ENCODE peak calls at places on chromosomes 3 and 15, in nine cellular contexts. L is lung, F is glutamatergic neuron, U is AG09319, X is psoas muscle, I is lower lobe of right lung, P is gastrocnemius medialis, T is lower leg skin, B is AG10803. C is an unnamed sample.

GRCh38 chr15:89051875-89052274 is 36.4 kb upstream of the ABHD2 start:
- DNase-seq in T (peak), P (no peak), U (peak), L (no peak), F (no peak), X (no peak), B (peak), I (no peak), C (no peak)

GRCh38 chr15:50873935-50874353 is 34.5 kb upstream of the AP4E1 start:
- DNase-seq in L (no peak), T (no peak), X (no peak), U (no peak), I (no peak), F (no peak), P (no peak), B (no peak), C (no peak)

GRCh38 chr3:14235003-14235876 is 56.6 kb downstream of the LSM3 start:
- DNase-seq in L (peak), P (no peak), B (no peak), U (no peak), X (no peak), F (no peak), T (peak), I (no peak), C (no peak)

GRCh38 chr3:171282041-171282440 is 178.2 kb downstream of the TNIK start:
- DNase-seq in F (no peak), X (no peak), T (no peak), P (no peak), B (peak), I (no peak), L (no peak), U (peak), C (no peak)

GRCh38 chr15:35702946-35703495 is 157.1 kb upstream of the DPH6 start:
- DNase-seq in T (no peak), B (no peak), I (no peak), U (no peak), F (no peak), P (no peak), X (no peak), L (no peak), C (no peak)

GRCh38 chr3:79521221-79521848 is 246.5 kb downstream of the ROBO1 start:
- DNase-seq in L (no peak), X (no peak), I (no peak), T (no peak), B (peak), P (no peak), F (no peak), U (no peak), C (peak)

GRCh38 chr3:79139395-79140060 is 628.3 kb downstream of the ROBO1 start:
- DNase-seq in L (no peak), X (no peak), I (no peak), B (peak), U (no peak), T (no peak), F (no peak), P (no peak), C (no peak)

GRCh38 chr15:98799991-98800390 is 151.7 kb downstream of the IGF1R start:
- DNase-seq in L (no peak), P (no peak), F (no peak), X (no peak), T (no peak), U (no peak), B (no peak), I (no peak), C (no peak)

GRCh38 chr3:127791221-127791913 is 30.9 kb downstream of the MGLL start:
- DNase-seq in P (peak), F (no peak), I (no peak), L (no peak), U (peak), X (no peak), B (peak), T (peak), C (no peak)

GRCh38 chr3:153221748-153222162 is 59.7 kb downstream of the RAP2B start:
- DNase-seq in I (peak), L (peak), F (no peak), B (peak), X (peak), P (peak), T (peak), U (no peak), C (peak)

GRCh38 chr15:71115567-71116351 is 488 bp downstream of the THSD4 start:
- DNase-seq in P (peak), U (no peak), F (peak), B (peak), I (peak), X (peak), L (peak), T (no peak), C (peak)

GRCh38 chr3:72265250-72265649 is 480.3 kb upstream of the PROK2 start:
- DNase-seq in T (no peak), X (no peak), F (no peak), I (no peak), B (peak), U (no peak), P (no peak), L (no peak), C (no peak)

GRCh38 chr15:90219421-90220141 is 14.2 kb downstream of the CIB1 start:
- DNase-seq in T (no peak), I (peak), F (peak), U (no peak), P (no peak), L (no peak), X (peak), B (no peak), C (peak)

GRCh38 chr3:49903451-49904424 is at the start of gene MST1R:
- DNase-seq in B (no peak), X (peak), P (peak), U (no peak), L (peak), T (peak), F (peak), I (peak), C (peak)

GRCh38 chr3:17820275-17820674 is 77.8 kb upstream of the TBC1D5 start:
- DNase-seq in B (no peak), U (no peak), T (no peak), X (no peak), I (no peak), P (no peak), F (no peak), L (no peak), C (no peak)

DNA sequence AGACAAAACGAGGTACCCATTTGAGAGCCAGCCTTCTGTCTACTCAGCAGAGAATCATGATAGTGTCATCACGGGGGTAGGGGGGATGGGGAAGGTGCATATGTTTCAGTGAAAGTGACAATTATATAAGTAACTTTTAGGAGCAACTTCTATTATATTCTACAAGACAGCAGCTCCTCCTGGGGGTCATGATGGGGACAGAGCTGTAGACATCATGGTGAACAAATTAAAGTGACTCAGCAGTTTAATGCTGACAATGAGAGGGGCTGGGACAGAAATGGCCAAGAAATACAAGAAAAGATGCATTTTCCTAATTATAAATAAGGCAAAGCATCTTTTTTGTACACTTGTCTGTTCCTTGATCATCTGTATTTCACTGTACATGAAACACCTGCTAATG is 11.8 kb downstream of the CAPN3 start:
- DNase-seq in L (no peak), F (no peak), T (no peak), X (no peak), I (no peak), U (no peak), B (peak), P (no peak), C (no peak)
- TF ChIP-seq CTCF in L (no peak), F (no peak), T (no peak), X (no peak), I (no peak), U (peak), B (peak), P (no peak), C (no peak)

GRCh38 chr15:65085207-65085753 is 8.7 kb downstream of the KBTBD13 start:
- DNase-seq in U (no peak), F (no peak), P (no peak), L (no peak), I (peak), B (no peak), X (no peak), T (no peak), C (no peak)

GRCh38 chr15:65081758-65082157 is 5.2 kb downstream of the KBTBD13 start:
- DNase-seq in I (peak), X (no peak), T (no peak), L (no peak), F (no peak), U (no peak), P (no peak), B (no peak), C (no peak)

GRCh38 chr15:65082303-65082958 is 5.9 kb downstream of the KBTBD13 start:
- DNase-seq in U (no peak), T (no peak), X (no peak), I (peak), B (no peak), F (peak), P (no peak), L (no peak), C (no peak)

GRCh38 chr15:65084500-65085206 is 8.1 kb downstream of the KBTBD13 start:
- DNase-seq in U (no peak), F (no peak), P (no peak), I (peak), L (no peak), T (peak), X (no peak), B (no peak), C (no peak)

GRCh38 chr15:65083262-65083701 is 6.7 kb downstream of the KBTBD13 start:
- DNase-seq in X (no peak), B (no peak), F (peak), P (no peak), T (no peak), L (no peak), I (peak), U (no peak), C (no peak)
- TF ChIP-seq CTCF in X (peak), B (peak), F (no peak), P (peak), T (no peak), L (peak), I (no peak), U (peak), C (no peak)

GRCh38 chr15:79340315-79340602 is 29.3 kb downstream of the TMED3 start:
- DNase-seq in I (no peak), T (no peak), F (no peak), B (no peak), U (no peak), X (no peak), P (no peak), L (no peak), C (no peak)
- TF ChIP-seq CTCF in I (no peak), T (no peak), F (no peak), B (no peak), U (no peak), X (no peak), P (no peak), L (no peak), C (no peak)

GRCh38 chr3:186239321-186239720 is 122.7 kb downstream of the DGKG start:
- DNase-seq in X (no peak), L (no peak), T (no peak), P (peak), B (no peak), U (no peak), I (no peak), F (no peak), C (peak)
- TF ChIP-seq CTCF in X (peak), L (no peak), T (no peak), P (no peak), B (no peak), U (no peak), I (peak), F (no peak), C (peak)

GRCh38 chr15:40272713-40273056 is 10.2 kb downstream of the ANKRD63 start:
- DNase-seq in P (no peak), U (no peak), B (no peak), L (no peak), F (no peak), I (no peak), T (no peak), X (no peak), C (no peak)
- TF ChIP-seq CTCF in P (no peak), U (no peak), B (no peak), L (no peak), F (no peak), I (no peak), T (no peak), X (no peak), C (no peak)

GRCh38 chr15:69557340-69558137 is 104.9 kb downstream of the RPLP1 start:
- DNase-seq in I (no peak), T (no peak), P (no peak), F (no peak), B (peak), X (no peak), U (peak), L (peak), C (no peak)
- TF ChIP-seq CTCF in I (no peak), T (no peak), P (no peak), F (no peak), B (no peak), X (no peak), U (no peak), L (no peak), C (no peak)

GRCh38 chr15:63504247-63504978 is at the start of gene USP3:
- DNase-seq in P (peak), I (peak), U (peak), X (peak), L (peak), T (peak), B (peak), F (peak), C (peak)
- TF ChIP-seq CTCF in P (peak), I (peak), U (peak), X (peak), L (no peak), T (no peak), B (no peak), F (peak), C (peak)